ENCODE peak calls at places on chromosomes 11 and 22, in seven cellular contexts. E is right atrium auricular region, L is colonic mucosa, W is IMR-90, A is left ventricle myocardium inferior, U is PC-9, F is HCT116. R is an unnamed sample.

GRCh38 chr11:64251986-64252837 is 882 bp downstream of the PLCB3 start:
- DNase-seq in E (no peak), L (peak), W (no peak), A (peak), U (no peak), F (no peak), R (peak)

GRCh38 chr11:73201888-73202810 is 15.9 kb upstream of the P2RY2 start:
- DNase-seq in E (no peak), L (no peak), W (no peak), A (no peak), U (peak), F (no peak), R (no peak)

GRCh38 chr11:82714346-82715174 is 19.1 kb downstream of the FAM181B start:
- DNase-seq in E (no peak), L (no peak), W (no peak), A (no peak), U (no peak), F (no peak), R (no peak)

GRCh38 chr11:32563600-32563959 is 20.1 kb upstream of the EIF3M start:
- DNase-seq in E (no peak), L (no peak), W (no peak), A (no peak), U (no peak), F (no peak), R (no peak)

GRCh38 chr11:123461164-123461563 is 31.1 kb downstream of the GRAMD1B start:
- DNase-seq in E (no peak), L (no peak), W (no peak), A (peak), U (no peak), F (no peak), R (peak)

GRCh38 chr11:120546312-120547205 is 35.0 kb downstream of the GRIK4 start:
- DNase-seq in E (peak), L (peak), W (peak), A (no peak), U (peak), F (peak), R (no peak)

GRCh38 chr11:26109658-26110393 is 222.1 kb upstream of the ANO3 start:
- DNase-seq in E (no peak), L (no peak), W (peak), A (no peak), U (no peak), F (no peak), R (no peak)

GRCh38 chr11:44607324-44607962 is 42.0 kb downstream of the CD82 start:
- DNase-seq in E (no peak), L (no peak), W (peak), A (no peak), U (no peak), F (no peak), R (no peak)

GRCh38 chr11:69285091-69285490 is 8.9 kb upstream of the MYEOV start:
- DNase-seq in E (no peak), L (no peak), W (no peak), A (no peak), U (no peak), F (no peak), R (no peak)

GRCh38 chr11:128686745-128687177 is 7.1 kb upstream of the FLI1 start:
- DNase-seq in E (no peak), L (no peak), W (peak), A (peak), U (no peak), F (no peak), R (peak)

GRCh38 chr11:35688023-35688422 is 25.4 kb downstream of the TRIM44 start:
- DNase-seq in E (no peak), L (no peak), W (peak), A (no peak), U (no peak), F (no peak), R (no peak)

GRCh38 chr11:2841411-2842190 is 44.0 kb downstream of the CDKN1C start:
- DNase-seq in E (no peak), L (no peak), W (no peak), A (no peak), U (no peak), F (no peak), R (no peak)

GRCh38 chr22:38973289-38974169 is 8.6 kb upstream of the APOBEC3B start:
- DNase-seq in E (no peak), L (peak), W (peak), A (no peak), U (no peak), F (no peak), R (peak)

GRCh38 chr11:120662071-120662611 is 150.6 kb downstream of the GRIK4 start:
- DNase-seq in E (no peak), L (no peak), W (no peak), A (no peak), U (no peak), F (no peak), R (no peak)

GRCh38 chr11:77672276-77672675 is 34.7 kb upstream of the CLNS1A start:
- DNase-seq in E (no peak), L (peak), W (peak), A (no peak), U (no peak), F (no peak), R (no peak)

GRCh38 chr22:46293591-46294260 is 2.9 kb upstream of the GTSE1 start:
- DNase-seq in E (no peak), L (no peak), W (peak), A (peak), U (peak), F (no peak), R (peak)

GRCh38 chr11:85914425-85914824 is 59.2 kb downstream of the CCDC83 start:
- DNase-seq in E (no peak), L (no peak), W (no peak), A (no peak), U (no peak), F (no peak), R (no peak)

GRCh38 chr11:133833101-133833898 is 12.0 kb downstream of the SPATA19 start:
- DNase-seq in E (peak), L (no peak), W (no peak), A (no peak), U (no peak), F (no peak), R (no peak)

GRCh38 chr11:66070604-66071325 is 693 bp downstream of the PACS1 start:
- DNase-seq in E (peak), L (peak), W (peak), A (peak), U (peak), F (no peak), R (peak)

GRCh38 chr11:105811242-105811641 is 201.4 kb downstream of the GRIA4 start:
- DNase-seq in E (no peak), L (no peak), W (no peak), A (no peak), U (no peak), F (no peak), R (no peak)

GRCh38 chr11:113553235-113553634 is 78.0 kb upstream of the DRD2 start:
- DNase-seq in E (no peak), L (no peak), W (peak), A (no peak), U (no peak), F (peak), R (no peak)

GRCh38 chr11:9758676-9759518 is 95.0 kb downstream of the SWAP70 start:
- DNase-seq in E (peak), L (peak), W (peak), A (peak), U (no peak), F (peak), R (peak)

GRCh38 chr22:35656284-35656752 is 8.1 kb downstream of the APOL6 start:
- DNase-seq in E (no peak), L (no peak), W (no peak), A (no peak), U (peak), F (no peak), R (no peak)

GRCh38 chr22:23256986-23257888 is 76.9 kb downstream of the BCR start:
- DNase-seq in E (peak), L (peak), W (no peak), A (peak), U (no peak), F (no peak), R (peak)

GRCh38 chr11:103170865-103171264 is 61.6 kb downstream of the DYNC2H1 start:
- DNase-seq in E (no peak), L (no peak), W (peak), A (no peak), U (peak), F (no peak), R (no peak)

GRCh38 chr11:63961608-63962412 is 12.6 kb upstream of the COX8A start:
- DNase-seq in E (no peak), L (peak), W (peak), A (peak), U (no peak), F (no peak), R (no peak)

GRCh38 chr11:1005913-1006312 is 30.6 kb downstream of the MUC6 start:
- DNase-seq in E (no peak), L (no peak), W (no peak), A (peak), U (no peak), F (no peak), R (peak)

GRCh38 chr22:27992294-27993165 is 73.5 kb upstream of the PITPNB start:
- DNase-seq in E (no peak), L (no peak), W (no peak), A (no peak), U (no peak), F (no peak), R (no peak)

GRCh38 chr22:27989758-27990450 is 70.8 kb upstream of the PITPNB start:
- DNase-seq in E (peak), L (no peak), W (no peak), A (no peak), U (no peak), F (no peak), R (peak)

GRCh38 chr22:27990451-27990840 is 71.4 kb upstream of the PITPNB start:
- DNase-seq in E (no peak), L (no peak), W (no peak), A (no peak), U (no peak), F (no peak), R (no peak)

GRCh38 chr22:27991586-27992293 is 72.7 kb upstream of the PITPNB start:
- DNase-seq in E (no peak), L (no peak), W (no peak), A (no peak), U (no peak), F (no peak), R (no peak)

DNA sequence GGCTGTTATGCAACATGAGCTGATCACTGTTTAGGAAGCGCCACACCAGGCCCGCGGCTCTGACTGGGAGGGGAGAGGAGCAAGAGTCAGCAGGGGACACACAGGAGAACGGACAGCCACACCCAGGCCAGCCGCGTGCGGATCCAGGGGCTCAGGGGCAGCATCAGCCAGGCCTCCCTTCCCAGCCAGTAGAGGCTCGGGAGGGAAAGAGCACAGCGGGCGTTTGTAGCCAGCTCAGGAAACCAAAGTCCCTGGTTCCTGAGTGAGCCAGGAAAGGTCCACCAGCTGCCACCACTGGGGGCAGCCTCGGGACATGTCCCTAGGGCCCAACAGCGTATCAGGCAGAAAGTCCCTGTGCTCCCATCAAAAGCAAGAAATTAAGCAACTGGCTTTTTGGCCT is 71.8 kb upstream of the PITPNB start:
- DNase-seq in E (peak), L (peak), W (peak), A (peak), U (no peak), F (peak), R (peak)
- TF ChIP-seq CTCF in E (no peak), L (peak), W (peak), A (peak), U (no peak), F (peak), R (peak)

DNA sequence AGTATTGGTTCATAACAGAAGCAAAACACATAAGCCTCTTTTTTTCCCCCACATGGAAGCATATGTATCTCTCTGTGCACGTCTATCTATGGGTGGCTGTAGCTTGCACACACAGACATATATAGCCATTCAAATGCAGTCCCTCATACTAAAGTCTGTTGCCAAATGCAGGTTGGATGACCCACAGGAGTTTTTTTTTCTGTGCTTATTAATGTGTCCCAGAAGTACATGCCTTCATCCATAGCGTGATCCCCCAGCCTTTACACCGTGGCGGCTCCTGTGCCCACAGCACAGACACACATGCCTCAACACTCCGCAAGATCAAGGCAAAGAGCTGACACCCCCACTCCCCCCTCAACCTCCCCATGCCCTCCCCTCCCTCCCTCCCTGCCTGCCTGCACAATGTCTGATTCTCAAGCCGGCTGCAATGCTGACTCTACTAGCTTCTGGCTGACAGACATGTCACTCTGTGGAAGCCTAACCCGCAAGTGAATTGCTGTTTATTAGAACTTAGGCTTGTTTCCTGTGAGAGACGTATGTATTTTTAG is 2.3 kb downstream of the CACNG2 start:
- DNase-seq in E (no peak), L (no peak), W (no peak), A (no peak), U (no peak), F (no peak), R (no peak)
- H3K27ac ChIP-seq in E (no peak), L (no peak), W (no peak), A (no peak), U (no peak), F (no peak), R (no peak)

GRCh38 chr22:42560781-42561180 is 7.0 kb downstream of the SERHL2 start:
- DNase-seq in E (no peak), L (no peak), W (no peak), A (no peak), U (no peak), F (no peak), R (no peak)
- TF ChIP-seq CTCF in E (peak), L (peak), W (peak), A (peak), U (peak), F (peak), R (peak)

DNA sequence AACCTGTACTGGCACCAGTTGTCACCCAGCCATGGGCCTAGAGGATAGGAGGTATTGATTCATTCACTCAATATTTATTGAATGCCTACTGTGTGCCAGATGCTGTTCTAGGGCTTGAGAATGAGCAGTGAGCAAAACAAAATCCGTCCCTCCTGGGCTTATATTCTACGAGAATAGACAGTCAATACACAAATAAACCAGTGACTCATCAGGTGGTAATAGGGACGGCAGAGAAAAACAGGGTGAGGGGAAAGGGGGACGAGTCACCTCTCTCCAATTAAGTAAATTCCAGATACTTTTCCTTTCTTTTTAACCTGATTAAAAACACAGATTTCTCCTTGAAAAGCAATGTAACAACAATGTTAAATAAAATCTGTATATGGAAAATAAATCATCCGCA is 103.5 kb downstream of the MICAL2 start:
- DNase-seq in E (no peak), L (no peak), W (peak), A (no peak), U (no peak), F (no peak), R (no peak)
- H3K27ac ChIP-seq in E (no peak), L (no peak), W (peak), A (no peak), U (peak), F (peak), R (no peak)